ENCODE peak calls at places on chromosomes 1 and 21, in nine cellular contexts. One of them, this sample, is unnamed.

GRCh38 chr1:103447471-103447870 is 78.0 kb upstream of the RNPC3 start:
- DNase-seq in right lobe of liver: no peak
- DNase-seq in psoas muscle: no peak
- DNase-seq in CD8-positive, alpha-beta memory T cell: no peak
- DNase-seq in pancreas: no peak
- DNase-seq in kidney: no peak
- DNase-seq in ovary: no peak
- DNase-seq in A549: no peak
- DNase-seq in heart left ventricle: no peak
- DNase-seq in this sample: no peak

GRCh38 chr1:210584439-210585113 is 255.9 kb downstream of the HHAT start:
- DNase-seq in right lobe of liver: peak; percentile 78
- DNase-seq in psoas muscle: peak; percentile 71
- DNase-seq in CD8-positive, alpha-beta memory T cell: peak; percentile 26
- DNase-seq in pancreas: peak; percentile 54
- DNase-seq in kidney: peak; percentile 80
- DNase-seq in ovary: peak; percentile 24
- DNase-seq in A549: peak; percentile 86
- DNase-seq in heart left ventricle: peak; percentile 85
- DNase-seq in this sample: peak; percentile 77

GRCh38 chr1:211527006-211527405 is 35.0 kb upstream of the RD3 start:
- DNase-seq in right lobe of liver: no peak
- DNase-seq in psoas muscle: no peak
- DNase-seq in CD8-positive, alpha-beta memory T cell: no peak
- DNase-seq in pancreas: no peak
- DNase-seq in kidney: no peak
- DNase-seq in ovary: no peak
- DNase-seq in A549: no peak
- DNase-seq in heart left ventricle: no peak
- DNase-seq in this sample: no peak

GRCh38 chr1:46735708-46736324 is 16.9 kb upstream of the EFCAB14 start:
- DNase-seq in right lobe of liver: no peak
- DNase-seq in psoas muscle: no peak
- DNase-seq in CD8-positive, alpha-beta memory T cell: no peak
- DNase-seq in pancreas: no peak
- DNase-seq in kidney: no peak
- DNase-seq in ovary: no peak
- DNase-seq in A549: no peak
- DNase-seq in heart left ventricle: no peak
- DNase-seq in this sample: no peak

GRCh38 chr1:77900687-77901293 is 12.4 kb downstream of the NEXN start:
- DNase-seq in right lobe of liver: no peak
- DNase-seq in psoas muscle: no peak
- DNase-seq in CD8-positive, alpha-beta memory T cell: no peak
- DNase-seq in pancreas: peak; percentile 20
- DNase-seq in kidney: no peak
- DNase-seq in ovary: peak; percentile 25
- DNase-seq in A549: peak; percentile 18
- DNase-seq in heart left ventricle: no peak
- DNase-seq in this sample: no peak

GRCh38 chr1:16286122-16286521 is 49.1 kb upstream of the CPLANE2 start:
- DNase-seq in right lobe of liver: no peak
- DNase-seq in psoas muscle: no peak
- DNase-seq in CD8-positive, alpha-beta memory T cell: no peak
- DNase-seq in pancreas: no peak
- DNase-seq in kidney: no peak
- DNase-seq in ovary: no peak
- DNase-seq in A549: no peak
- DNase-seq in heart left ventricle: no peak
- DNase-seq in this sample: no peak

GRCh38 chr21:29555601-29556000 is 256.9 kb downstream of the BACH1 start:
- DNase-seq in right lobe of liver: no peak
- DNase-seq in psoas muscle: no peak
- DNase-seq in CD8-positive, alpha-beta memory T cell: no peak
- DNase-seq in pancreas: no peak
- DNase-seq in kidney: no peak
- DNase-seq in ovary: no peak
- DNase-seq in A549: no peak
- DNase-seq in heart left ventricle: no peak
- DNase-seq in this sample: no peak

GRCh38 chr1:93701619-93702018 is 20.0 kb upstream of the BCAR3 start:
- DNase-seq in right lobe of liver: no peak
- DNase-seq in psoas muscle: peak; percentile 69
- DNase-seq in CD8-positive, alpha-beta memory T cell: no peak
- DNase-seq in pancreas: no peak
- DNase-seq in kidney: peak; percentile 88
- DNase-seq in ovary: no peak
- DNase-seq in A549: peak; percentile 91
- DNase-seq in heart left ventricle: no peak
- DNase-seq in this sample: peak; percentile 50

GRCh38 chr21:33976082-33976979 is 60.7 kb upstream of the ATP5PO start:
- DNase-seq in right lobe of liver: no peak
- DNase-seq in psoas muscle: peak; percentile 33
- DNase-seq in CD8-positive, alpha-beta memory T cell: peak; percentile 42
- DNase-seq in pancreas: no peak
- DNase-seq in kidney: no peak
- DNase-seq in ovary: no peak
- DNase-seq in A549: peak; percentile 15
- DNase-seq in heart left ventricle: peak; percentile 63
- DNase-seq in this sample: no peak

GRCh38 chr1:158611916-158612315 is 6.8 kb downstream of the OR10Z1 start:
- DNase-seq in right lobe of liver: no peak
- DNase-seq in psoas muscle: no peak
- DNase-seq in CD8-positive, alpha-beta memory T cell: no peak
- DNase-seq in pancreas: no peak
- DNase-seq in kidney: no peak
- DNase-seq in ovary: no peak
- DNase-seq in A549: no peak
- DNase-seq in heart left ventricle: no peak
- DNase-seq in this sample: no peak

GRCh38 chr1:209648931-209649776 is 3.1 kb downstream of the LAMB3 start:
- DNase-seq in right lobe of liver: peak; percentile 30
- DNase-seq in psoas muscle: no peak
- DNase-seq in CD8-positive, alpha-beta memory T cell: no peak
- DNase-seq in pancreas: no peak
- DNase-seq in kidney: no peak
- DNase-seq in ovary: no peak
- DNase-seq in A549: peak; percentile 55
- DNase-seq in heart left ventricle: no peak
- DNase-seq in this sample: peak; percentile 42

GRCh38 chr21:43290529-43291346 is 121.9 kb downstream of the CRYAA start:
- DNase-seq in right lobe of liver: peak; percentile 19
- DNase-seq in psoas muscle: peak; percentile 10
- DNase-seq in CD8-positive, alpha-beta memory T cell: no peak
- DNase-seq in pancreas: no peak
- DNase-seq in kidney: peak; percentile 68
- DNase-seq in ovary: peak; percentile 13
- DNase-seq in A549: no peak
- DNase-seq in heart left ventricle: peak; percentile 17
- DNase-seq in this sample: no peak

GRCh38 chr1:174818014-174818616 is 181.6 kb upstream of the CACYBP start:
- DNase-seq in right lobe of liver: no peak
- DNase-seq in psoas muscle: no peak
- DNase-seq in CD8-positive, alpha-beta memory T cell: no peak
- DNase-seq in pancreas: no peak
- DNase-seq in kidney: no peak
- DNase-seq in ovary: no peak
- DNase-seq in A549: no peak
- DNase-seq in heart left ventricle: no peak
- DNase-seq in this sample: no peak

GRCh38 chr1:112533029-112533428 is 24.3 kb downstream of the WNT2B start:
- DNase-seq in right lobe of liver: no peak
- DNase-seq in psoas muscle: no peak
- DNase-seq in CD8-positive, alpha-beta memory T cell: no peak
- DNase-seq in pancreas: no peak
- DNase-seq in kidney: no peak
- DNase-seq in ovary: no peak
- DNase-seq in A549: no peak
- DNase-seq in heart left ventricle: no peak
- DNase-seq in this sample: no peak

GRCh38 chr1:166164995-166165660 is 1.7 kb downstream of the FAM78B start:
- DNase-seq in right lobe of liver: peak; percentile 60
- DNase-seq in psoas muscle: peak; percentile 60
- DNase-seq in CD8-positive, alpha-beta memory T cell: no peak
- DNase-seq in pancreas: peak; percentile 33
- DNase-seq in kidney: peak; percentile 80
- DNase-seq in ovary: peak; percentile 35
- DNase-seq in A549: peak; percentile 36
- DNase-seq in heart left ventricle: peak; percentile 65
- DNase-seq in this sample: peak; percentile 50

GRCh38 chr1:68162761-68163160 is 69.6 kb downstream of the WLS start:
- DNase-seq in right lobe of liver: no peak
- DNase-seq in psoas muscle: no peak
- DNase-seq in CD8-positive, alpha-beta memory T cell: no peak
- DNase-seq in pancreas: no peak
- DNase-seq in kidney: no peak
- DNase-seq in ovary: no peak
- DNase-seq in A549: no peak
- DNase-seq in heart left ventricle: no peak
- DNase-seq in this sample: no peak

GRCh38 chr1:18819986-18820790 is 39.3 kb downstream of the TAS1R2 start:
- DNase-seq in right lobe of liver: no peak
- DNase-seq in psoas muscle: no peak
- DNase-seq in CD8-positive, alpha-beta memory T cell: no peak
- DNase-seq in pancreas: no peak
- DNase-seq in kidney: no peak
- DNase-seq in ovary: no peak
- DNase-seq in A549: no peak
- DNase-seq in heart left ventricle: no peak
- DNase-seq in this sample: no peak

DNA sequence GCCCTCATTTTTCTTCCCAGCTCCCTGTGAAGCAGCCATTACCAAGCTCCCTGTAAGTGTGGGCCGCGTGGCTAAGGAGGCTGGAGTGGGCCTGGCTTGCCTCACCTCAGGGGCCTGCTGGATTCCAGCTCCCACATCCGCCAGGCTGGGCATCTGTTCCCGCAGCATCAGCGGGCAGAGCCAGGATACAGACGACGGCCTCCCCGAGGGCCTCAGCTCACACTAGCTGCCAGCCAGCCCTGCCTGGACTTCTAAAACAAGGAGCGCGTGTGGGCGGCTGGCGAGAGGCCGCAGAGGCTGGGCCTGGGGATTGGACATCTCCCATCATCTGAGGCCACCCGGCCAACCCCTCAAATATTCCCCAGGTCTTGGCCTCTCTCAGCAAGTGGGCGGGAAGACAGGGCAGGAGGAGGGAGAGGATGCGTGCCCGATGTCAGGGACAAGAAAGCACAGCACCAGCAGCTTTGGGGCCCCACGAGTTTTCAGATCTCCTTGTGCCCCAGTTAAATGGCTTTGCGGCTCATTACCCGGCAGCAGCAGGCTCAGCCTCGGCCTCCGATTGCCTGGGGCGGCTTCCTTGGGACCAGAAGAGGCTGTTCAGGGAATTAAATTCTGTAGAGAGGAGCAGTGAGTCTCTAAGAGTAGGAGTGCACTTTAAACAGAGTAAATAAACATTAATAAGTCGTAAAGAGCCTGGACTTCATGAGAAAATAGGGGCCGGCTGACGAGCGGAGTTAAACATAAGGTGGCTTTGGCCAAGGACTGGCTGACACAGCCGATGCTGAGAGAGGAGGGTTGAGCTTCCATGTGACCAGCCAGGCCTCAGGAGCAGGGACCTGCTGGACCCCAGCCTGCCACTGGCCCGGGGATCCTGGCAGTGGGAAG is 208.9 kb upstream of the C1orf174 start:
- DNase-seq in right lobe of liver: no peak
- DNase-seq in psoas muscle: no peak
- DNase-seq in CD8-positive, alpha-beta memory T cell: no peak
- DNase-seq in pancreas: no peak
- DNase-seq in kidney: no peak
- DNase-seq in ovary: no peak
- DNase-seq in A549: no peak
- DNase-seq in heart left ventricle: no peak
- DNase-seq in this sample: no peak
- H3K9me3 ChIP-seq in right lobe of liver: no peaks in the 10 kb centered on the region
- H3K9me3 ChIP-seq in psoas muscle: no peaks in the 10 kb centered on the region
- H3K9me3 ChIP-seq in CD8-positive, alpha-beta memory T cell: no peaks in the 10 kb centered on the region
- H3K9me3 ChIP-seq in pancreas: no peaks in the 10 kb centered on the region
- H3K9me3 ChIP-seq in kidney: no peaks in the 10 kb centered on the region
- H3K9me3 ChIP-seq in ovary: no peaks in the 10 kb centered on the region
- H3K9me3 ChIP-seq in A549: no peaks in the 10 kb centered on the region
- H3K9me3 ChIP-seq in heart left ventricle: no peaks in the 10 kb centered on the region
- H3K9me3 ChIP-seq in this sample: no peaks in the 10 kb centered on the region

GRCh38 chr1:152623203-152623844 is 421 bp upstream of the LCE3A start:
- DNase-seq in right lobe of liver: no peak
- DNase-seq in psoas muscle: no peak
- DNase-seq in CD8-positive, alpha-beta memory T cell: no peak
- DNase-seq in pancreas: no peak
- DNase-seq in kidney: no peak
- DNase-seq in ovary: peak; percentile 41
- DNase-seq in A549: no peak
- DNase-seq in heart left ventricle: peak; percentile 23
- DNase-seq in this sample: no peak

GRCh38 chr1:152621993-152622392 is 910 bp downstream of the LCE3A start:
- DNase-seq in right lobe of liver: no peak
- DNase-seq in psoas muscle: no peak
- DNase-seq in CD8-positive, alpha-beta memory T cell: no peak
- DNase-seq in pancreas: no peak
- DNase-seq in kidney: no peak
- DNase-seq in ovary: no peak
- DNase-seq in A549: no peak
- DNase-seq in heart left ventricle: no peak
- DNase-seq in this sample: no peak

GRCh38 chr1:152626688-152627087 is 3.8 kb upstream of the LCE3A start:
- DNase-seq in right lobe of liver: no peak
- DNase-seq in psoas muscle: no peak
- DNase-seq in CD8-positive, alpha-beta memory T cell: no peak
- DNase-seq in pancreas: no peak
- DNase-seq in kidney: no peak
- DNase-seq in ovary: no peak
- DNase-seq in A549: no peak
- DNase-seq in heart left ventricle: no peak
- DNase-seq in this sample: no peak

GRCh38 chr1:152622803-152623202 is at the start of gene LCE3A:
- DNase-seq in right lobe of liver: no peak
- DNase-seq in psoas muscle: no peak
- DNase-seq in CD8-positive, alpha-beta memory T cell: no peak
- DNase-seq in pancreas: no peak
- DNase-seq in kidney: no peak
- DNase-seq in ovary: peak; percentile 46
- DNase-seq in A549: no peak
- DNase-seq in heart left ventricle: no peak
- DNase-seq in this sample: no peak
- H3K9me3 ChIP-seq in right lobe of liver: no peaks in the 10 kb centered on the region
- H3K9me3 ChIP-seq in psoas muscle: peaks cover 10% of the 10 kb centered on the region
- H3K9me3 ChIP-seq in CD8-positive, alpha-beta memory T cell: no peaks in the 10 kb centered on the region
- H3K9me3 ChIP-seq in pancreas: no peaks in the 10 kb centered on the region
- H3K9me3 ChIP-seq in kidney: peaks cover 11% of the 10 kb centered on the region
- H3K9me3 ChIP-seq in ovary: no peaks in the 10 kb centered on the region
- H3K9me3 ChIP-seq in A549: no peaks in the 10 kb centered on the region
- H3K9me3 ChIP-seq in heart left ventricle: no peaks in the 10 kb centered on the region
- H3K9me3 ChIP-seq in this sample: peaks cover 29% of the 10 kb centered on the region

GRCh38 chr1:37306871-37307270 is 167.5 kb upstream of the ZC3H12A start:
- DNase-seq in right lobe of liver: no peak
- DNase-seq in psoas muscle: no peak
- DNase-seq in CD8-positive, alpha-beta memory T cell: no peak
- DNase-seq in pancreas: no peak
- DNase-seq in kidney: no peak
- DNase-seq in ovary: no peak
- DNase-seq in A549: no peak
- DNase-seq in heart left ventricle: no peak
- DNase-seq in this sample: no peak
- H3K9me3 ChIP-seq in right lobe of liver: no peaks in the 10 kb centered on the region
- H3K9me3 ChIP-seq in psoas muscle: no peaks in the 10 kb centered on the region
- H3K9me3 ChIP-seq in CD8-positive, alpha-beta memory T cell: no peaks in the 10 kb centered on the region
- H3K9me3 ChIP-seq in pancreas: no peaks in the 10 kb centered on the region
- H3K9me3 ChIP-seq in kidney: no peaks in the 10 kb centered on the region
- H3K9me3 ChIP-seq in ovary: no peaks in the 10 kb centered on the region
- H3K9me3 ChIP-seq in A549: no peaks in the 10 kb centered on the region
- H3K9me3 ChIP-seq in heart left ventricle: no peaks in the 10 kb centered on the region
- H3K9me3 ChIP-seq in this sample: no peaks in the 10 kb centered on the region

GRCh38 chr21:16069713-16070112 is 339.9 kb downstream of the USP25 start:
- DNase-seq in right lobe of liver: no peak
- DNase-seq in psoas muscle: no peak
- DNase-seq in CD8-positive, alpha-beta memory T cell: no peak
- DNase-seq in pancreas: no peak
- DNase-seq in kidney: no peak
- DNase-seq in ovary: no peak
- DNase-seq in A549: no peak
- DNase-seq in heart left ventricle: no peak
- DNase-seq in this sample: no peak
- H3K9me3 ChIP-seq in right lobe of liver: no peaks in the 10 kb centered on the region
- H3K9me3 ChIP-seq in psoas muscle: no peaks in the 10 kb centered on the region
- H3K9me3 ChIP-seq in CD8-positive, alpha-beta memory T cell: no peaks in the 10 kb centered on the region
- H3K9me3 ChIP-seq in pancreas: no peaks in the 10 kb centered on the region
- H3K9me3 ChIP-seq in kidney: no peaks in the 10 kb centered on the region
- H3K9me3 ChIP-seq in ovary: no peaks in the 10 kb centered on the region
- H3K9me3 ChIP-seq in A549: no peaks in the 10 kb centered on the region
- H3K9me3 ChIP-seq in heart left ventricle: no peaks in the 10 kb centered on the region
- H3K9me3 ChIP-seq in this sample: no peaks in the 10 kb centered on the region